ENCODE peak calls at places on chromosomes 11 and 22, in six cellular contexts. U, L, G, M, F and P are unnamed samples.

GRCh38 chr22:46982635-46983034 is 220.2 kb downstream of the TBC1D22A start:
- DNase-seq in U (no peak), M (no peak), F (no peak), L (no peak), G (no peak), P (no peak)

GRCh38 chr22:31400023-31400397 is 606 bp downstream of the DRG1 start:
- DNase-seq in L (no peak), G (no peak), F (no peak), M (no peak), U (no peak), P (no peak)

GRCh38 chr11:92770981-92771380 is 198.5 kb upstream of the MTNR1B start:
- DNase-seq in U (no peak), F (no peak), G (no peak), L (no peak), M (no peak), P (no peak)

GRCh38 chr11:68303083-68303482 is 9.3 kb upstream of the LRP5 start:
- DNase-seq in M (no peak), L (no peak), F (no peak), G (no peak), U (no peak), P (no peak)

GRCh38 chr11:84788220-84788619 is 838.9 kb downstream of the DLG2 start:
- DNase-seq in G (no peak), F (no peak), L (no peak), U (no peak), M (no peak), P (no peak)

GRCh38 chr11:34809191-34810106 is 106.7 kb downstream of the APIP start:
- DNase-seq in M (peak), L (no peak), F (no peak), U (no peak), G (no peak), P (no peak)

GRCh38 chr11:59755701-59756495 is 722 bp downstream of the STX3 start:
- DNase-seq in M (peak), F (peak), L (peak), U (peak), G (peak), P (peak)

GRCh38 chr22:31474743-31475142 is 14.9 kb downstream of the EIF4ENIF1 start:
- DNase-seq in U (no peak), M (no peak), L (peak), F (no peak), G (no peak), P (no peak)

GRCh38 chr22:29306175-29306829 is at the start of gene GAS2L1:
- DNase-seq in F (peak), U (peak), M (peak), L (no peak), G (peak), P (peak)

GRCh38 chr11:88016392-88017020 is 158.7 kb downstream of the RAB38 start:
- DNase-seq in M (peak), G (no peak), U (peak), F (peak), L (peak), P (peak)

GRCh38 chr11:78193806-78194205 is 5.1 kb downstream of the USP35 start:
- DNase-seq in U (no peak), F (no peak), G (no peak), M (no peak), L (no peak), P (no peak)

GRCh38 chr11:128632151-128632791 is 44.9 kb upstream of the ETS1 start:
- DNase-seq in M (peak), G (no peak), U (no peak), F (no peak), L (peak), P (peak)

GRCh38 chr11:120698918-120699317 is 187.4 kb downstream of the GRIK4 start:
- DNase-seq in F (no peak), G (no peak), L (no peak), U (no peak), M (no peak), P (no peak)

GRCh38 chr11:92259861-92260260 is 35.2 kb downstream of the FAT3 start:
- DNase-seq in L (no peak), G (no peak), U (no peak), M (no peak), F (no peak), P (no peak)

GRCh38 chr11:36131719-36132349 is 157.4 kb downstream of the COMMD9 start:
- DNase-seq in M (peak), G (peak), F (peak), L (no peak), U (no peak), P (peak)
- TF ChIP-seq CTCF in M (no peak), G (peak), F (peak), L (peak), U (peak), P (peak)

GRCh38 chr11:123575441-123575840 is 79.0 kb downstream of the SCN3B start:
- DNase-seq in F (no peak), L (no peak), M (no peak), U (no peak), G (no peak), P (no peak)

GRCh38 chr11:123578778-123579481 is 75.5 kb downstream of the SCN3B start:
- DNase-seq in U (no peak), L (no peak), F (no peak), M (no peak), G (no peak), P (no peak)

GRCh38 chr11:123577081-123577598 is 77.3 kb downstream of the SCN3B start:
- DNase-seq in G (peak), F (peak), M (peak), L (no peak), U (peak), P (peak)

GRCh38 chr11:123576082-123576481 is 78.3 kb downstream of the SCN3B start:
- DNase-seq in L (no peak), G (no peak), M (no peak), F (no peak), U (no peak), P (no peak)

GRCh38 chr11:123576501-123576900 is 77.9 kb downstream of the SCN3B start:
- DNase-seq in M (no peak), U (no peak), L (no peak), F (no peak), G (no peak), P (no peak)
- TF ChIP-seq CTCF in M (no peak), U (no peak), L (no peak), F (no peak), G (no peak), P (no peak)

GRCh38 chr11:110712643-110713468 is 619 bp upstream of the ARHGAP20 start:
- DNase-seq in G (no peak), L (peak), F (peak), U (no peak), M (peak), P (no peak)
- TF ChIP-seq CTCF in G (peak), L (peak), F (no peak), U (no peak), M (no peak), P (no peak)

DNA sequence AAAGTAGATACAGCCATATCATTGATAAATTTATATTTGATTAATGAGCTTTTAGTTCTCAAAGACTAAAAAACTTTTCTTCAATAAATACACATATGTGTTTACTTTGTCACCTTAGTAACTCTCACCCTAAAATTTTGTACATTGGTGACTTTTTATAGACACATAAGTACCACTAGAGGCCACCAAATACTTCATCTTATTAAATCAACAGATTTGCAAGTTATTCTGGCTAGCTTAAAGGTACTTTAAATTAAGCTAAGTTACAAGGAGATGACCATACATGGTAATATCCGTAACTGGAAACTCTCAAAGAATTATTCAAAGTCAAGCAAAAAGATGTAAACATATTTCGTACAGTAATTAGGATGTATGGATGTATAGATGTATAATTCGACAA is 112.2 kb downstream of the SBF2 start:
- DNase-seq in M (no peak), G (no peak), U (peak), L (peak), F (no peak), P (no peak)
- TF ChIP-seq CTCF in M (peak), G (peak), U (peak), L (no peak), F (peak), P (no peak)

GRCh38 chr11:130428271-130428670 is at the start of gene ADAMTS8:
- DNase-seq in G (no peak), U (no peak), L (no peak), M (peak), F (no peak), P (no peak)

GRCh38 chr11:130427049-130427388 is 1.4 kb downstream of the ADAMTS8 start:
- DNase-seq in G (no peak), M (no peak), F (no peak), U (no peak), L (no peak), P (no peak)

GRCh38 chr11:130428692-130429681 is 578 bp upstream of the ADAMTS8 start:
- DNase-seq in F (no peak), U (no peak), L (no peak), M (no peak), G (no peak), P (no peak)

GRCh38 chr11:130426223-130427048 is 2.0 kb downstream of the ADAMTS8 start:
- DNase-seq in L (no peak), F (no peak), G (no peak), M (no peak), U (no peak), P (no peak)

DNA sequence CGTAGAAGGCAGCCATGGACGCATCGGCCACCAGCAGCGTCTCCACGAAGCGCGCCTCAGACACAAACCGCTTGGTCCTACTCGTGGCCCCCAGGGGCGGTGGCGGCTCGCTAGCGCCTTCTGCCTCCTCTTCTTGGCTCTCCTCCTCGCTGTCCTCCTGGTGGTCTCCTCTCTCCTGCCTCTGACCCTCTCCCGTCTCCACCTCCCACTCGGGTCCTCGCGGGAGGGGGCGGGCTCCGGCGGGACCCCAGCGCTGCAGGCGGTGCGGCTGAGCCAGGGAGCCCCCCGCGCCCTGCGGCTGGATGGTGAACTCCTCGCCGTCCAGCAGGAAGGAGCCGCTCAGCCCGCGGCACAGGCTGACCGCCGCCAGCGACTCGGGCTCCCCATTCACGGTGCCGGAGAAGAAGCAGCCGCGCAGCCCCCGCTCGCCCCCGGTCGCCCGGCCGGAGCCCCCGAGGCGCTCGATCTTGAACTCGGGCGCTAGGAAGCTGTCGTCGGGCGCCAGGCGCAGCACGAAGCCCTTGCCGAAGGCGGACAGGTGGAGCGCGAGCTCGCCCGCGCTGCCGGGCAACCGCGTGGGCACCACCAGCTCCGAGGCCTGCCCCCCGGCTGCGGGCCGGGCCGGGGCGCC is 713 bp downstream of the ADAMTS8 start:
- DNase-seq in F (no peak), L (no peak), M (peak), G (no peak), U (no peak), P (peak)
- TF ChIP-seq CTCF in F (no peak), L (peak), M (no peak), G (peak), U (no peak), P (no peak)

GRCh38 chr11:129992161-129992944 is 10.3 kb downstream of the PRDM10 start:
- DNase-seq in M (peak), G (no peak), F (peak), L (no peak), U (peak), P (peak)
- TF ChIP-seq CTCF in M (no peak), G (peak), F (peak), L (peak), U (no peak), P (peak)

GRCh38 chr22:19525666-19526065 is 1.5 kb upstream of the CLDN5 start:
- DNase-seq in M (no peak), F (no peak), U (no peak), L (no peak), G (no peak), P (no peak)
- TF ChIP-seq CTCF in M (no peak), F (no peak), U (no peak), L (no peak), G (no peak), P (no peak)

DNA sequence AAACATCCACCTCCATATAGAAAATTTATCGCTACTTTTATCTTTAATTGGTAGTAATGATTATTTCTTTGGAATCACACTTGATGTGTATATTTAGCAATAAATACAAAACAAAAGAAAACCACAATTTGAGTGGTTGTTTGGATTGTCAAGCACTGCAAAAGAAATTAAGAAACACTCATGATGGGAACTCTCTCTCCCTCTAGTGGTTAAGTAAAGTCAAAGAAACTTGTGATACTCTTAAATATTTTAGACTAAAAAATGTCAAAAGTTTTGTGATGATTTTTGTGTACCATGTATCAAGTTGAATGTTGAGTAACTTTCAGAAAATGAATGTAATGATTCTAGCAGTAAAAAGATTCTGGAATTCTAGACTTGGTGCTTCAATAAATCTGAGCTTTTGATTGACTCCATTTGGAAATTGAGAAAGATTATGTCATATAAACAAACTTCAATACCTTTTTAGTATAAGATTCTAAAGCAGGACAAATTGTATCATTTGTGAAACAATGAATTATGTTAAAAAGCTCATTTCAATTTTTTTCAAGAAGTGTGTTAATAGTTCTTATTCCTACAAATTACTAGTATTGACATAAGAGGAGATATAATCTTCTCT is 20.8 kb downstream of the MUC15 start:
- DNase-seq in M (no peak), L (no peak), U (no peak), F (no peak), G (no peak), P (no peak)
- TF ChIP-seq CTCF in M (peak), L (no peak), U (peak), F (peak), G (no peak), P (no peak)